ENCODE peak calls at places on chromosomes 16 and 17, in five cellular contexts. Y is kidney tubule cell; E is stimulated activated CD4-positive, alpha-beta T cell treated with anti-CD3 and anti-CD28 coated beads, TNF-alpha, amount 100 ng/mL, for 1 hour; I is cardiac muscle cell; G is AG08395. T is an unnamed sample.

GRCh38 chr17:53719229-53719628 is 103.5 kb upstream of the KIF2B start:
- DNase-seq in Y (peak), E (no peak), I (peak), G (no peak), T (no peak)

GRCh38 chr17:81563861-81564586 is 11.9 kb upstream of the FAAP100 start:
- DNase-seq in Y (no peak), E (no peak), I (peak), G (no peak), T (no peak)

GRCh38 chr17:28973414-28973813 is 22.1 kb upstream of the PHF12 start:
- DNase-seq in Y (no peak), E (no peak), I (peak), G (peak), T (no peak)

GRCh38 chr16:19245326-19245925 is 40.1 kb upstream of the CLEC19A start:
- DNase-seq in Y (no peak), E (no peak), I (no peak), G (no peak), T (no peak)

GRCh38 chr17:17555906-17556305 is 35.6 kb downstream of the PEMT start:
- DNase-seq in Y (no peak), E (no peak), I (no peak), G (no peak), T (no peak)

GRCh38 chr17:82110298-82110697 is 12.3 kb upstream of the FASN start:
- DNase-seq in Y (peak), E (no peak), I (no peak), G (no peak), T (no peak)

GRCh38 chr17:64057701-64058263 is 37.3 kb upstream of the ICAM2 start:
- DNase-seq in Y (no peak), E (no peak), I (no peak), G (no peak), T (no peak)

GRCh38 chr17:31310260-31310659 is 3.6 kb downstream of the EVI2B start:
- DNase-seq in Y (no peak), E (no peak), I (no peak), G (no peak), T (no peak)

GRCh38 chr17:75130632-75131277 is 787 bp downstream of the NT5C start:
- DNase-seq in Y (peak), E (peak), I (peak), G (peak), T (peak)

GRCh38 chr17:32882734-32883133 is 5.8 kb upstream of the MYO1D start:
- DNase-seq in Y (peak), E (no peak), I (no peak), G (peak), T (no peak)

GRCh38 chr16:35193956-35194355 is 1734.5 kb downstream of the TP53TG3F start:
- DNase-seq in Y (no peak), E (no peak), I (no peak), G (no peak), T (no peak)

GRCh38 chr17:42494673-42495072 is 36.0 kb downstream of the ATP6V0A1 start:
- DNase-seq in Y (no peak), E (no peak), I (no peak), G (no peak), T (no peak)

GRCh38 chr17:36844601-36845000 is 92.7 kb upstream of the LHX1 start:
- DNase-seq in Y (no peak), E (no peak), I (no peak), G (no peak), T (no peak)

GRCh38 chr16:85872666-85873561 is 26.0 kb upstream of the IRF8 start:
- DNase-seq in Y (peak), E (no peak), I (no peak), G (no peak), T (no peak)

GRCh38 chr17:28470266-28471126 is 2.9 kb upstream of the SLC13A2 start:
- DNase-seq in Y (no peak), E (no peak), I (no peak), G (no peak), T (no peak)

GRCh38 chr16:74320707-74321106 is 24.1 kb downstream of the PSMD7 start:
- DNase-seq in Y (no peak), E (no peak), I (no peak), G (no peak), T (no peak)

GRCh38 chr16:89035698-89036570 is 57.7 kb upstream of the ACSF3 start:
- DNase-seq in Y (no peak), E (no peak), I (no peak), G (no peak), T (no peak)

GRCh38 chr17:77375917-77376651 is 235.3 kb downstream of the SEC14L1 start:
- DNase-seq in Y (peak), E (no peak), I (peak), G (peak), T (peak)

GRCh38 chr16:69762843-69763556 is 868 bp downstream of the WWP2 start:
- DNase-seq in Y (peak), E (no peak), I (peak), G (peak), T (no peak)

GRCh38 chr17:61904094-61904710 is 23.6 kb downstream of the INTS2 start:
- DNase-seq in Y (no peak), E (no peak), I (no peak), G (no peak), T (peak)

GRCh38 chr17:73787721-73788051 is 143.4 kb upstream of the SDK2 start:
- DNase-seq in Y (no peak), E (no peak), I (no peak), G (no peak), T (no peak)

GRCh38 chr17:56679148-56679766 is 85.8 kb downstream of the NOG start:
- DNase-seq in Y (peak), E (no peak), I (peak), G (peak), T (no peak)

GRCh38 chr16:86685071-86685470 is 106.7 kb downstream of the FOXL1 start:
- DNase-seq in Y (no peak), E (no peak), I (no peak), G (no peak), T (no peak)

GRCh38 chr17:50359998-50360461 is 13.0 kb downstream of the MRPL27 start:
- DNase-seq in Y (no peak), E (no peak), I (no peak), G (no peak), T (no peak)

GRCh38 chr16:5252800-5253199 is 155.2 kb upstream of the EEF2KMT start:
- DNase-seq in Y (no peak), E (no peak), I (no peak), G (no peak), T (no peak)

GRCh38 chr16:72256398-72257048 is 84.6 kb upstream of the PMFBP1 start:
- DNase-seq in Y (peak), E (no peak), I (peak), G (peak), T (no peak)

GRCh38 chr16:2213817-2214720 is 571 bp downstream of the PGP start:
- DNase-seq in Y (peak), E (no peak), I (peak), G (no peak), T (no peak)

GRCh38 chr17:69961488-69962145 is 113.4 kb upstream of the KCNJ16 start:
- DNase-seq in Y (no peak), E (no peak), I (no peak), G (no peak), T (no peak)

GRCh38 chr17:17377071-17377487 is 73.9 kb downstream of the NT5M start:
- DNase-seq in Y (no peak), E (no peak), I (no peak), G (no peak), T (no peak)

T was measured in GM12891.